ENCODE peak calls at places on chromosomes 2 and 18, in nine cellular contexts. B, W, Z, V, I, D, Q, N and E are unnamed samples. For H3K4me1, the result is how much of the 10 kb centered on the place peaks cover.

GRCh38 chr2:100359576-100359975 is 37.3 kb upstream of the LONRF2 start:
- DNase-seq in B (no peak), W (peak), Z (no peak), V (no peak), I (no peak), D (no peak), Q (no peak), N (no peak), E (no peak)

GRCh38 chr18:27049945-27050344 is 135.2 kb downstream of the CHST9 start:
- DNase-seq in B (no peak), W (no peak), Z (no peak), V (no peak), I (no peak), D (no peak), Q (no peak), N (no peak), E (no peak)

GRCh38 chr2:17276220-17276619 is 242.0 kb downstream of the RAD51AP2 start:
- DNase-seq in B (no peak), W (no peak), Z (no peak), V (no peak), I (no peak), D (no peak), Q (no peak), N (no peak), E (no peak)

GRCh38 chr2:133252770-133253355 is 315.4 kb downstream of the NCKAP5 start:
- DNase-seq in B (no peak), W (no peak), Z (no peak), V (no peak), I (no peak), D (no peak), Q (no peak), N (no peak), E (no peak)

GRCh38 chr2:180873219-180873618 is 107.2 kb upstream of the UBE2E3 start:
- DNase-seq in B (no peak), W (no peak), Z (peak), V (no peak), I (no peak), D (no peak), Q (no peak), N (no peak), E (peak)

GRCh38 chr2:27471961-27472360 is 17.6 kb downstream of the IFT172 start:
- DNase-seq in B (no peak), W (no peak), Z (no peak), V (no peak), I (peak), D (no peak), Q (no peak), N (no peak), E (no peak)

GRCh38 chr18:76397631-76398030 is 97.4 kb downstream of the ZNF516 start:
- DNase-seq in B (no peak), W (no peak), Z (no peak), V (no peak), I (no peak), D (peak), Q (no peak), N (no peak), E (no peak)

GRCh38 chr2:219783551-219783950 is 156.1 kb downstream of the SLC4A3 start:
- DNase-seq in B (no peak), W (peak), Z (no peak), V (no peak), I (no peak), D (no peak), Q (no peak), N (no peak), E (no peak)

GRCh38 chr2:186256540-186256939 is 229.5 kb upstream of the ZC3H15 start:
- DNase-seq in B (peak), W (peak), Z (no peak), V (no peak), I (peak), D (no peak), Q (no peak), N (no peak), E (no peak)

GRCh38 chr18:40355701-40356100 is 1599.3 kb upstream of the PIK3C3 start:
- DNase-seq in B (peak), W (peak), Z (no peak), V (no peak), I (no peak), D (no peak), Q (no peak), N (no peak), E (no peak)

GRCh38 chr2:133802366-133802765 is 234.1 kb upstream of the NCKAP5 start:
- DNase-seq in B (no peak), W (no peak), Z (no peak), V (no peak), I (no peak), D (no peak), Q (no peak), N (no peak), E (no peak)

GRCh38 chr18:35451032-35451431 is 46.7 kb downstream of the INO80C start:
- DNase-seq in B (no peak), W (no peak), Z (no peak), V (no peak), I (no peak), D (no peak), Q (no peak), N (no peak), E (no peak)

GRCh38 chr18:2906522-2907458 is 60.0 kb downstream of the EMILIN2 start:
- DNase-seq in B (peak), W (no peak), Z (peak), V (peak), I (peak), D (no peak), Q (peak), N (no peak), E (peak)

GRCh38 chr2:190574169-190574568 is 39.6 kb upstream of the NEMP2 start:
- DNase-seq in B (peak), W (peak), Z (no peak), V (no peak), I (no peak), D (no peak), Q (no peak), N (no peak), E (no peak)

GRCh38 chr2:188693111-188693510 is 281.1 kb upstream of the COL3A1 start:
- DNase-seq in B (no peak), W (no peak), Z (peak), V (peak), I (no peak), D (no peak), Q (no peak), N (no peak), E (no peak)

GRCh38 chr2:9327873-9328352 is 95.4 kb downstream of the ITGB1BP1 start:
- DNase-seq in B (peak), W (peak), Z (no peak), V (no peak), I (no peak), D (no peak), Q (no peak), N (no peak), E (no peak)

GRCh38 chr2:21038403-21039073 is 5.3 kb downstream of the APOB start:
- DNase-seq in B (peak), W (no peak), Z (no peak), V (no peak), I (no peak), D (no peak), Q (no peak), N (no peak), E (no peak)

GRCh38 chr18:25349131-25349925 is 2.6 kb downstream of the ZNF521 start:
- DNase-seq in B (peak), W (peak), Z (no peak), V (peak), I (peak), D (peak), Q (no peak), N (no peak), E (no peak)

GRCh38 chr18:28087173-28087563 is 89.8 kb downstream of the CDH2 start:
- DNase-seq in B (peak), W (no peak), Z (no peak), V (peak), I (no peak), D (no peak), Q (no peak), N (no peak), E (no peak)

GRCh38 chr18:74183110-74183509 is 34.8 kb downstream of the TIMM21 start:
- DNase-seq in B (no peak), W (no peak), Z (no peak), V (no peak), I (peak), D (no peak), Q (no peak), N (no peak), E (no peak)

GRCh38 chr18:3655637-3656050 is 205.7 kb downstream of the TGIF1 start:
- DNase-seq in B (no peak), W (no peak), Z (no peak), V (no peak), I (no peak), D (no peak), Q (no peak), N (no peak), E (no peak)

GRCh38 chr2:203327582-203327917 is 644 bp upstream of the ABI2 start:
- DNase-seq in B (no peak), W (no peak), Z (no peak), V (no peak), I (no peak), D (no peak), Q (no peak), N (no peak), E (no peak)

GRCh38 chr2:43052204-43052943 is 174.0 kb downstream of the ZFP36L2 start:
- DNase-seq in B (no peak), W (no peak), Z (no peak), V (no peak), I (no peak), D (no peak), Q (no peak), N (no peak), E (peak)

GRCh38 chr2:235976516-235976915 is 191.7 kb downstream of the GBX2 start:
- DNase-seq in B (no peak), W (no peak), Z (no peak), V (no peak), I (no peak), D (no peak), Q (no peak), N (no peak), E (no peak)

GRCh38 chr2:7209776-7210555 is 292.8 kb downstream of the RNF144A start:
- DNase-seq in B (peak), W (peak), Z (no peak), V (no peak), I (no peak), D (no peak), Q (no peak), N (no peak), E (no peak)

GRCh38 chr18:73043231-73044000 is 175.6 kb upstream of the NETO1 start:
- DNase-seq in B (no peak), W (no peak), Z (no peak), V (no peak), I (no peak), D (no peak), Q (no peak), N (no peak), E (no peak)

GRCh38 chr2:70959271-70959761 is 19.1 kb upstream of the ANKRD53 start:
- DNase-seq in B (no peak), W (no peak), Z (no peak), V (no peak), I (no peak), D (no peak), Q (no peak), N (no peak), E (no peak)

GRCh38 chr2:179467927-179468326 is 203.3 kb upstream of the SESTD1 start:
- DNase-seq in B (no peak), W (no peak), Z (no peak), V (no peak), I (no peak), D (no peak), Q (no peak), N (no peak), E (no peak)

GRCh38 chr18:5515007-5515744 is 28.6 kb downstream of the EPB41L3 start:
- DNase-seq in B (no peak), W (no peak), Z (no peak), V (no peak), I (no peak), D (no peak), Q (no peak), N (no peak), E (no peak)

GRCh38 chr2:186862869-186863709 is 14.1 kb upstream of the ZSWIM2 start:
- DNase-seq in B (peak), W (peak), Z (no peak), V (no peak), I (peak), D (no peak), Q (no peak), N (no peak), E (no peak)

GRCh38 chr2:158501301-158501700 is 44.5 kb downstream of the PKP4 start:
- DNase-seq in B (no peak), W (no peak), Z (no peak), V (no peak), I (no peak), D (peak), Q (no peak), N (no peak), E (no peak)

GRCh38 chr2:95317123-95317500 is 20.0 kb downstream of the KCNIP3 start:
- DNase-seq in B (no peak), W (no peak), Z (peak), V (no peak), I (no peak), D (no peak), Q (no peak), N (no peak), E (peak)

GRCh38 chr2:65580824-65581223 is 148.4 kb upstream of the SPRED2 start:
- DNase-seq in B (no peak), W (no peak), Z (no peak), V (no peak), I (no peak), D (no peak), Q (no peak), N (no peak), E (no peak)

DNA sequence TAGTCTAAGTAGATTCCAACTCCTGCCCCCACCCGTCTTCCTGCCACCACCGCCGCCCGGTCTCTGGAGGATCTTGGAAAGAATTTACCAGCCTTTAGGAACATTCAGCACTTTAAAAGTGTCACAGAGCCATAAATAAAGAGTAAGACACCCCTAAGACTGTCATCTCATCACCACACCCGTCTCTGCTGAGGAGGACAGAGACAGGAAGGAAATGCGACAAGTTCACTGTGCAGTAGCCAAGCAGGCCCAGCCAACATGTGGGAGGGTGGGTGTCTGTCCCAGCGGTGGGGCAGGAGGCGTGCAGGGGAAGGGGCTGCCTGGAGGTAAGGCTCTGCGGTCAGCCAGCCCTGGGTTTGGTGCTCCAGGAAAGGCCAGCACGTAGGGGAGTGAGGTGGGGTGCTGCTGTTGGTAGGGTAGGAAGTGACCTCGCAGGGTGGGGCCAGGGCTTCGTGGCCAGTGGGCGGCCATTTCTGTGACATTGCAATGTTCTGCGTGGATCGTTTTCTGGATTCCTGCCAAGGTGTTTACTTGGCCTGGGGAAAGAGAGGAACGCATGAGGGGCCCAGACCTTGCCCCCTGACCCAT is 111.6 kb downstream of the FAM210A start:
- DNase-seq in B (no peak), W (no peak), Z (no peak), V (no peak), I (no peak), D (peak), Q (no peak), N (no peak), E (no peak)
- H3K4me1 ChIP-seq in B (under half), W (under half), Z (under half), V (under half), I (under half), D (under half), Q (half or more), N (under half), E (under half)

GRCh38 chr2:213251618-213252017 is 32.6 kb upstream of the SPAG16 start:
- DNase-seq in B (peak), W (peak), Z (no peak), V (no peak), I (peak), D (no peak), Q (peak), N (peak), E (no peak)
- H3K27ac ChIP-seq in B (no peak), W (peak), Z (peak), V (no peak), I (no peak), D (no peak), Q (no peak), N (no peak), E (no peak)

GRCh38 chr2:222945887-222946286 is 85.1 kb downstream of the ACSL3 start:
- DNase-seq in B (no peak), W (no peak), Z (no peak), V (no peak), I (peak), D (no peak), Q (no peak), N (no peak), E (no peak)
- H3K4me1 ChIP-seq in B (under half), W (under half), Z (under half), V (under half), I (under half), D (under half), Q (under half), N (under half), E (under half)

GRCh38 chr2:230068658-230069080 is at the start of gene SLC16A14:
- DNase-seq in B (peak), W (peak), Z (peak), V (peak), I (peak), D (no peak), Q (peak), N (peak), E (no peak)
- H3K27ac ChIP-seq in B (no peak), W (peak), Z (no peak), V (peak), I (no peak), D (peak), Q (no peak), N (no peak), E (peak)

GRCh38 chr2:152348388-152348787 is 13.4 kb downstream of the FMNL2 start:
- DNase-seq in B (peak), W (peak), Z (no peak), V (no peak), I (no peak), D (no peak), Q (no peak), N (no peak), E (no peak)
- H3K4me1 ChIP-seq in B (under half), W (under half), Z (under half), V (under half), I (under half), D (under half), Q (under half), N (under half), E (under half)

DNA sequence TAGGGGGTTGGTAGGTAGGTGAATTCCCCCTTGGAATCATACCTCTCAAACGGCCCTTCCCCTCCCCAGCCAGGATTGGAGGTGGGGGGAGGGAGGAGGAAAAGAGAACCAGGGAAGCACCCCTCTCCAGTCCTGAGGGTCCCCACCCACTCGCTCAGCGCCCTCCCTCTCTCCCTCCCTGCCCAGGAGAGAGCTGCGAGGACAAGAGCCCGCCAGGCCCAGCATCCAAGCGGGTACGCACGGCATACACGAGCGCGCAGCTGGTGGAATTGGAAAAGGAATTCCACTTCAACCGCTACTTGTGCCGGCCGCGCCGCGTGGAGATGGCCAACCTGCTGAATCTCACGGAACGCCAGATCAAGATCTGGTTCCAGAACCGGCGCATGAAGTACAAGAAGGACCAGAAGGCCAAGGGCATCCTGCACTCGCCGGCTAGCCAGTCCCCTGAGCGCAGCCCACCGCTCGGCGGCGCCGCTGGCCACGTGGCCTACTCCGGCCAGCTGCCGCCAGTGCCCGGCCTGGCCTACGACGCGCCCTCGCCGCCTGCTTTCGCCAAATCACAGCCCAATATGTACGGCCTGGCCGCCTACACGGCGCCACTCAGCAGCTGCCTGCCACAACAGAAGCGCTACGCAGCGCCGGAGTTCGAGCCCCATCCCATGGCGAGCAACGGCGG is 14.4 kb downstream of the HOXD3 start:
- DNase-seq in B (no peak), W (no peak), Z (no peak), V (no peak), I (peak), D (peak), Q (no peak), N (no peak), E (no peak)
- H3K27ac ChIP-seq in B (no peak), W (no peak), Z (no peak), V (no peak), I (no peak), D (no peak), Q (no peak), N (no peak), E (no peak)

GRCh38 chr2:241168366-241168765 is 18.1 kb downstream of the PPP1R7 start:
- DNase-seq in B (no peak), W (no peak), Z (no peak), V (no peak), I (no peak), D (no peak), Q (no peak), N (no peak), E (no peak)

GRCh38 chr2:241160318-241160717 is 10.1 kb downstream of the PPP1R7 start:
- DNase-seq in B (no peak), W (no peak), Z (no peak), V (no peak), I (no peak), D (no peak), Q (no peak), N (no peak), E (peak)

GRCh38 chr2:241161646-241162281 is 11.5 kb downstream of the PPP1R7 start:
- DNase-seq in B (peak), W (peak), Z (no peak), V (peak), I (no peak), D (peak), Q (no peak), N (no peak), E (peak)

GRCh38 chr2:241159116-241159515 is 8.8 kb downstream of the PPP1R7 start:
- DNase-seq in B (no peak), W (no peak), Z (no peak), V (no peak), I (no peak), D (no peak), Q (no peak), N (no peak), E (peak)

GRCh38 chr2:241163601-241164118 is 13.4 kb downstream of the PPP1R7 start:
- DNase-seq in B (no peak), W (no peak), Z (no peak), V (no peak), I (no peak), D (no peak), Q (no peak), N (no peak), E (peak)
- H3K4me1 ChIP-seq in B (under half), W (under half), Z (under half), V (under half), I (under half), D (under half), Q (under half), N (under half), E (under half)

GRCh38 chr2:120820263-120820884 is 84.7 kb downstream of the GLI2 start:
- DNase-seq in B (peak), W (peak), Z (no peak), V (peak), I (no peak), D (peak), Q (no peak), N (no peak), E (no peak)

GRCh38 chr2:120822908-120823307 is 87.2 kb downstream of the GLI2 start:
- DNase-seq in B (no peak), W (no peak), Z (no peak), V (no peak), I (no peak), D (no peak), Q (no peak), N (no peak), E (no peak)

GRCh38 chr2:120819720-120820210 is 84.1 kb downstream of the GLI2 start:
- DNase-seq in B (no peak), W (no peak), Z (no peak), V (no peak), I (no peak), D (no peak), Q (no peak), N (no peak), E (no peak)

GRCh38 chr2:120821446-120822160 is 85.9 kb downstream of the GLI2 start:
- DNase-seq in B (no peak), W (no peak), Z (no peak), V (no peak), I (no peak), D (no peak), Q (no peak), N (no peak), E (peak)

DNA sequence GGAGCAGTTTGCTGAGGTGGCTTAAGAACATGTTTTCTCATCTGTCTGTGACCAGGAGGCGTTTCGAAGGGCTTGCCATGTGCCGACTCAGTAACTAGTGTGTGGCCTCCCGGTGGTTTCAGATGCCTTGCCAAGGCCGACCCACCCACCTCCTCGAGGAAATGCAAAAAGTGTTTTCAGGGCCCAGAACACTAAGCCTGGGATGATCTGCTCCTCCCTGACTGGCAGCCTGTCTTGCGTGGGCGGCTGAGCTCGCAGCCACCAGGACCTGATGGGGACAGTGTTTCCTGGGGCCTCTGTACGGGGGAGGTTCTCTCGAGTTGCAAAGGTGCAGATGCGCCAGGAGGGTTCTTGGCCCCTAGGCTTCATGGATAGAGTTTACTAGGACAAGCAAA is 85.2 kb downstream of the GLI2 start:
- DNase-seq in B (peak), W (peak), Z (no peak), V (no peak), I (no peak), D (no peak), Q (no peak), N (no peak), E (no peak)
- H3K27ac ChIP-seq in B (no peak), W (peak), Z (no peak), V (peak), I (no peak), D (peak), Q (no peak), N (no peak), E (no peak)

GRCh38 chr18:7596133-7596532 is 29.0 kb downstream of the PTPRM start:
- DNase-seq in B (peak), W (peak), Z (no peak), V (no peak), I (no peak), D (no peak), Q (no peak), N (no peak), E (no peak)
- H3K4me1 ChIP-seq in B (under half), W (under half), Z (under half), V (under half), I (under half), D (under half), Q (under half), N (under half), E (under half)